ENCODE peak calls at places on chromosomes 5 and 9, in four cellular contexts. N is spleen, E is left lung, F is Panc1. T is an unnamed sample.

GRCh38 chr5:61675015-61675692 is 343.1 kb downstream of the ZSWIM6 start:
- DNase-seq in F (no peak), N (no peak), E (no peak), T (peak; percentile 35)

GRCh38 chr9:131661954-131662621 is 77.8 kb downstream of the RAPGEF1 start:
- DNase-seq in F (no peak), E (no peak), N (no peak), T (no peak)

GRCh38 chr9:13956107-13956506 is 357.8 kb downstream of the NFIB start:
- DNase-seq in N (no peak), E (no peak), F (no peak), T (no peak)

GRCh38 chr9:33942471-33943083 is 106.1 kb downstream of the UBAP2 start:
- DNase-seq in E (no peak), N (no peak), F (no peak), T (no peak)

GRCh38 chr5:135129307-135129706 is 95.3 kb upstream of the PITX1 start:
- DNase-seq in F (no peak), E (no peak), N (no peak), T (peak; percentile 26)

GRCh38 chr9:17137576-17137975 is 2.7 kb downstream of the CNTLN start:
- DNase-seq in F (no peak), E (no peak), N (no peak), T (no peak)

GRCh38 chr9:81815781-81816180 is 112.4 kb upstream of the SPATA31D4 start:
- DNase-seq in E (no peak), N (no peak), F (no peak), T (no peak)

GRCh38 chr5:55578771-55579170 is 44.0 kb upstream of the PLPP1 start:
- DNase-seq in N (no peak), F (no peak), E (no peak), T (no peak)

GRCh38 chr5:82793808-82794419 is 283.3 kb downstream of the TMEM167A start:
- DNase-seq in E (no peak), N (no peak), F (no peak), T (no peak)

GRCh38 chr5:545641-546375 is 21.6 kb upstream of the SLC9A3 start:
- DNase-seq in N (peak; percentile 73), E (peak; percentile 64), F (no peak), T (no peak)

GRCh38 chr9:72592501-72593403 is 71.3 kb downstream of the TMC1 start:
- DNase-seq in E (no peak), F (peak; percentile 59), N (no peak), T (peak; percentile 42)

GRCh38 chr5:8923516-8923915 is 622.4 kb downstream of the SEMA5A start:
- DNase-seq in F (no peak), N (no peak), E (no peak), T (no peak)

GRCh38 chr9:73152953-73153352 is 1.3 kb downstream of the ANXA1 start:
- DNase-seq in E (no peak), F (no peak), N (no peak), T (no peak)

GRCh38 chr9:2018764-2019548 is 3.8 kb downstream of the SMARCA2 start:
- DNase-seq in N (no peak), F (no peak), E (no peak), T (no peak)

GRCh38 chr5:91206734-91207133 is 176.4 kb downstream of the ARRDC3 start:
- DNase-seq in N (no peak), F (no peak), E (no peak), T (no peak)

GRCh38 chr9:22742401-22742800 is 295.8 kb downstream of the DMRTA1 start:
- DNase-seq in E (no peak), N (no peak), F (no peak), T (no peak)

GRCh38 chr9:117344892-117345660 is 69.8 kb downstream of the ASTN2 start:
- DNase-seq in N (no peak), F (no peak), E (no peak), T (no peak)

GRCh38 chr5:43309657-43310056 is 3.6 kb downstream of the HMGCS1 start:
- DNase-seq in E (no peak), F (no peak), N (no peak), T (no peak)

GRCh38 chr9:34611811-34612787 is at the start of gene RPP25L:
- DNase-seq in N (peak; percentile 94), E (peak; percentile 99), F (no peak), T (peak; percentile 84)

GRCh38 chr9:119164716-119165115 is 204.5 kb downstream of the BRINP1 start:
- DNase-seq in N (no peak), F (no peak), E (no peak), T (no peak)

GRCh38 chr5:37839441-37840035 is 303 bp downstream of the GDNF start:
- DNase-seq in E (no peak), N (no peak), F (no peak), T (no peak)

GRCh38 chr5:50751064-50751657 is 84.7 kb downstream of the PARP8 start:
- DNase-seq in E (no peak), N (no peak), F (peak; percentile 35), T (no peak)

GRCh38 chr5:60487466-60487865 is 212.5 kb downstream of the DEPDC1B start:
- DNase-seq in E (no peak), F (no peak), N (no peak), T (no peak)

GRCh38 chr9:128361296-128361980 is 9.7 kb upstream of the URM1 start:
- DNase-seq in N (no peak), E (no peak), F (no peak), T (no peak)

GRCh38 chr5:79237735-79238560 is 2.0 kb downstream of the JMY start:
- DNase-seq in E (no peak), N (no peak), F (no peak), T (no peak)

GRCh38 chr9:96009223-96009602 is 133.7 kb downstream of the ERCC6L2 start:
- DNase-seq in E (no peak), N (no peak), F (no peak), T (no peak)

GRCh38 chr9:130715270-130716077 is 21.9 kb downstream of the EXOSC2 start:
- DNase-seq in F (no peak), N (no peak), E (no peak), T (no peak)

GRCh38 chr9:131657456-131657855 is 82.4 kb downstream of the RAPGEF1 start:
- DNase-seq in F (no peak), N (no peak), E (no peak), T (no peak)

DNA sequence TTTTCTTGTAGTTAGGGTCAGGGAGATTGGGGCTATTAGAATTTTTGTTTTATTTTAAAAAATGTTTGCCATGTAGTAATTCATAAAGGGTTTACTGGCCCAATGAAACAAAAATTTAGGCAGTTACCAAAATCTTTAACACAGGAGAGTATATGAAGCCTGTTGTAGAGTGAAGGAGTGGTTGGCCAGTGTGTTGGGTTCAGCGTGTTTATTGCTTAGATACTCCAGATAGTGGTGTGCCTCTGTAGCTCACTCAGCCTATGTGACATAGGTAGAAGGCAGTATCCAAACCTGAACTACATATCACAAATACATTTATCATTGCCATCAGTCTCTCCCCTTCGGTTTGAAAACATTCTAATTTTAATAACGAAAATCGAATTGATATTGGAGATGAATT is 1.2 kb downstream of the TEK start:
- DNase-seq in E (no peak), N (no peak), F (no peak), T (no peak)
- H3K4me3 ChIP-seq in E (no peak overlapping the region), N (peak overlapping the region; percentile 56), F (no peak overlapping the region), T (peak overlapping the region; percentile 46)

GRCh38 chr5:76145945-76146344 is 62.8 kb downstream of the SV2C start:
- DNase-seq in N (no peak), F (no peak), E (no peak), T (no peak)
- TF ChIP-seq CTCF in N (no peak), F (peak; percentile 42), E (no peak), T (no peak)

GRCh38 chr9:136339173-136339957 is 12.0 kb downstream of the GPSM1 start:
- DNase-seq in F (peak; percentile 32), N (peak; percentile 90), E (peak; percentile 95), T (no peak)
- H3K27ac ChIP-seq in F (no peak overlapping the region), N (no peak overlapping the region), E (no peak overlapping the region), T (no peak overlapping the region)

GRCh38 chr5:140318778-140319177 is 15.9 kb upstream of the PFDN1 start:
- DNase-seq in N (no peak), F (no peak), E (no peak), T (no peak)

GRCh38 chr5:140319833-140320232 is 16.9 kb upstream of the PFDN1 start:
- DNase-seq in F (no peak), N (no peak), E (no peak), T (no peak)

GRCh38 chr5:140324041-140324833 is 21.3 kb upstream of the PFDN1 start:
- DNase-seq in E (no peak), F (no peak), N (no peak), T (no peak)

GRCh38 chr5:140322751-140323731 is 20.1 kb upstream of the PFDN1 start:
- DNase-seq in F (no peak), E (no peak), N (no peak), T (no peak)

DNA sequence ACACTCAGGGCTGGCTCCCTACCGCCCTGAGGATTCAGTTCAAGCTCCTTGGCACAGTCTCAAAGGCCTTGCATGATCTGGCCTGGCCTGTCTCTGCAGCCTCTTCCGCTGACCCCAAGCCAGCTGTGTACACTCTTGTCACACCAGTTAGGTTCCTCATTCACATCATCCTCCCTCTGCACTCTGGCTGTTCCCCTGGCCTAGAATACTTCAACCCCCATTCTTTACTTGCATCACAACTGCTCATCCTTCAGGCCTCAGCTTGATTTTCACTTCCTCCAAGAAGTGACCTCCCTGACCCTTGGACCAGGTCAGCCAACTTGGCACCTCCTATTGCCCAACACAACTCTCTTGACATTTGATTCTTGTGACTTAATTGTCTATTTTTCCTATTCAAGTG is 18.9 kb upstream of the PFDN1 start:
- DNase-seq in N (peak; percentile 86), E (no peak), F (no peak), T (peak; percentile 50)
- H3K4me3 ChIP-seq in N (no peak overlapping the region), E (no peak overlapping the region), F (no peak overlapping the region), T (no peak overlapping the region)

GRCh38 chr9:36868591-36869282 is 165.3 kb downstream of the PAX5 start:
- DNase-seq in N (peak; percentile 41), E (no peak), F (no peak), T (no peak)
- TF ChIP-seq CTCF in N (no peak), E (no peak), F (no peak), T (no peak)

DNA sequence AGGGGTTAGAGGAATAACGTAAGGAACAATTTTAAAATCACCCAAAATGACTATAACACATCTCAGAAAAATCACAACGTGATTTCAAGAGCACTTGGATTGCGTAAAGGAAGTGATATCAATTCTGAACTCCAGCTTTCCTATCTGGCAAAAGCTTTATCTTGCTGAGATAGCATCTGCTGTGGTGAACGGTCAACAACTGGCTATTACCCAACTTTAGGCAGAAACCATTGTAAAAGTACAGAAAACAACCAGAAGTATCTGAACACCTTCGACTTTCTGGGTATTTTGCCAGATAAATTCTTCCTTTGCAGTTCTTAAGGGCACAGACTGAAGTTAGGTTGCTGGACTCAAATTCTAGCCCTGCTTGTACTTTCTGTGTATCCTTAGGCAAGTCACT is 9.2 kb downstream of the ABLIM3 start:
- DNase-seq in E (no peak), F (no peak), N (no peak), T (no peak)
- H3K27ac ChIP-seq in E (no peak overlapping the region), F (peak overlapping the region; percentile 85), N (no peak overlapping the region), T (no peak overlapping the region)